ENCODE peak calls at places on chromosomes 7 and 10, in seven cellular contexts. E is GM06990, G is epithelial cell of esophagus, W is SJSA1, I is cardiac muscle cell, N is mucosa of descending colon, T is ovary. V is an unnamed sample.

GRCh38 chr7:16926283-16926682 is 44.5 kb upstream of the AGR3 start:
- DNase-seq in T (no peak), N (no peak), E (no peak), I (peak), W (no peak), G (peak), V (no peak)

GRCh38 chr7:77442631-77443420 is 26.7 kb upstream of the GSAP start:
- DNase-seq in I (no peak), N (no peak), G (peak), W (no peak), E (no peak), T (no peak), V (no peak)

GRCh38 chr7:2553108-2553507 is 2.2 kb downstream of the BRAT1 start:
- DNase-seq in W (no peak), G (no peak), T (no peak), I (no peak), E (no peak), N (no peak), V (no peak)

GRCh38 chr10:69527961-69528360 is 45.3 kb downstream of the NEUROG3 start:
- DNase-seq in W (no peak), T (no peak), I (no peak), N (no peak), G (no peak), E (no peak), V (no peak)

GRCh38 chr7:47303695-47304453 is 278.0 kb downstream of the TNS3 start:
- DNase-seq in E (no peak), W (no peak), T (no peak), I (no peak), N (no peak), G (no peak), V (no peak)

GRCh38 chr7:137932881-137933269 is 69.0 kb downstream of the CREB3L2 start:
- DNase-seq in G (peak), T (no peak), I (no peak), E (no peak), N (no peak), W (no peak), V (no peak)

GRCh38 chr7:46970131-46970430 is 611.8 kb downstream of the TNS3 start:
- DNase-seq in G (no peak), E (no peak), T (no peak), N (no peak), W (no peak), I (no peak), V (no peak)

GRCh38 chr10:78302739-78302988 is 269.0 kb downstream of the RPS24 start:
- DNase-seq in G (no peak), T (no peak), N (no peak), I (no peak), E (no peak), W (no peak), V (no peak)

GRCh38 chr10:28938745-28939144 is 261.4 kb downstream of the BAMBI start:
- DNase-seq in T (no peak), I (no peak), N (no peak), E (no peak), G (no peak), W (no peak), V (no peak)

GRCh38 chr10:28810062-28810870 is 132.9 kb downstream of the BAMBI start:
- DNase-seq in I (peak), G (no peak), N (no peak), E (no peak), W (peak), T (no peak), V (no peak)

GRCh38 chr10:101217450-101218281 is 11.6 kb downstream of the LBX1 start:
- DNase-seq in I (peak), W (no peak), G (peak), N (no peak), T (no peak), E (no peak), V (no peak)

GRCh38 chr10:116521424-116522305 is 24.1 kb upstream of the PNLIP start:
- DNase-seq in G (peak), E (no peak), T (no peak), W (no peak), I (peak), N (no peak), V (no peak)

DNA sequence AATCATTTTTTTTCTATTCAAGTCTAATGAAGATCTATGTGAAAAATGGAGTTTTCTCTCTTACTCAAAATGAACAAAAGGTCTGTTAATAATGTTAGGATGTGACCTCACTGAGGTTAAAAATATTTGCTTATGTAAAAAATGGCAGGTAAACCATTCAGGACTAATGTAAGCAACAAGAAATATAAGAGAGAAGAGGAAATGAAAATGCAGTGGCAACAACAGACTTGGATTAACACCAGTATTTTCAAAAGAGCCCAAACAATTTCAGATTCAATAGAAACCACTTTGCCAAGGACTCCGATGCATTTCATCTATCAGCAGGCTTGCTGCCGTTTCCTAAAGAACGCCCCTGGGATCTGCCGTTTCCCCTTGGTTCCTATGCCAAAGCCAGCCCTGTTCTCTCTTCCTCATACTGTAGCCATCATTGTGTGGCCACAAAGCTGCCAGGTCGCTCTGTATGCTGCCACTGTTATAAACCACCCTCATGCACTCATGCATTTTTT is 66.4 kb downstream of the MTURN start:
- DNase-seq in N (no peak), W (no peak), I (no peak), T (no peak), E (peak), G (no peak), V (no peak)
- H3K4me3 ChIP-seq in N (no peak), W (no peak), I (no peak), T (no peak), E (no peak), G (no peak), V (no peak)

GRCh38 chr10:99232357-99232999 is 3.2 kb downstream of the HPSE2 start:
- DNase-seq in N (peak), G (no peak), E (peak), T (no peak), W (no peak), I (peak), V (no peak)
- H3K4me3 ChIP-seq in N (no peak), G (no peak), E (no peak), T (no peak), W (no peak), I (peak), V (no peak)

DNA sequence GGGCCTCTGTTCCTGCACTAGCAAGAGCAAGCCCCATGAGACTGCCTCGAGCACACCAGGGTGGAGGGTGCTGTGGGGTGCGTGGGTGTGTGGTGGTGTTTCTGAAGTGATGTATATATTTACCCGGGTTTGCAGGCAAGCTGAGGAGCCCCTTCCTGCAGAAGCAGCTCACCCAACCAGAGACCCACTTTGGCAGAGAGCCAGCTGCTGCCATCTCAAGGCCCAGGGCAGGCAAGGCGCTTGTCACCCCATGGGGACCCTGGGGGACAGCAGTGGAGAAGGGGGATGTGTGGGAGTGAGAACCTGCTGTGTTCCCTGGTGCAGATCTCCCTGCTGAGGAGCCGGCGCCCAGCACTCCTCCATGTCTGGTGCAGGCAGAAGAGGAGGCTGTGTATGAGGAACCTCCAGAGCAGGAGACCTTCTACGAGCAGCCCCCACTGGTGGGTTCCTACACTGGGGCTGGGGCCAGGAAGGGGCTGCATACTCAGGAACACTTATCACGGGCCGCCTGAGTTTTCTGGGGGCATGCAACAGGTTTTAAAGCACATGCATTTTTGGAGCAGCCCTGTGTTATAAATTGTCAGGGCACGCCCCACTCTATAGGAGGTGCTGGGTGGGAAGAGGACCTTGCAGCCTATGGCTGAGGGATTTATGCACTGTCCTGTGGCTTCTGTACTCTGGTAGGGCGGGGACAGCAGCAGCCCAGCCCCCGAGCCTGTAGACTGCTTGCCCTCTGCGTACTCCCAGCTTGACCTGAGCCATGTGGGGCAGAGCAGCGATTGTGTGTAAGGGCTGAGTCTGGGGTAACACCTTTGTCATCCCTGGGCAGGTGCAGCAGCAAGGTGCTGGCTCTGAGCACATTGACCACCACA is 5.9 kb downstream of the PGAM2 start:
- DNase-seq in N (peak), E (no peak), G (no peak), I (no peak), W (no peak), T (peak), V (no peak)
- H3K4me3 ChIP-seq in N (no peak), E (no peak), G (no peak), I (no peak), W (no peak), T (no peak), V (no peak)

GRCh38 chr10:114686013-114686412 is 27.9 kb upstream of the ABLIM1 start:
- DNase-seq in W (no peak), G (peak), I (no peak), T (no peak), E (no peak), N (no peak), V (no peak)
- H3K4me3 ChIP-seq in W (no peak), G (no peak), I (no peak), T (no peak), E (no peak), N (no peak), V (no peak)

GRCh38 chr10:42952931-42953683 is 123.8 kb upstream of the RET start:
- DNase-seq in W (peak), G (no peak), N (peak), E (no peak), I (no peak), T (no peak), V (no peak)

GRCh38 chr10:42953684-42954674 is 122.9 kb upstream of the RET start:
- DNase-seq in I (no peak), T (no peak), G (no peak), E (no peak), W (peak), N (peak), V (no peak)

GRCh38 chr10:42952358-42952757 is 124.5 kb upstream of the RET start:
- DNase-seq in W (peak), I (peak), N (peak), G (peak), E (no peak), T (no peak), V (no peak)

GRCh38 chr10:42950606-42951485 is 126.0 kb upstream of the RET start:
- DNase-seq in E (no peak), I (no peak), N (peak), T (no peak), G (no peak), W (peak), V (no peak)

GRCh38 chr10:42951486-42952251 is 125.2 kb upstream of the RET start:
- DNase-seq in E (no peak), N (peak), W (peak), G (no peak), I (peak), T (no peak), V (no peak)
- H3K4me3 ChIP-seq in E (no peak), N (no peak), W (no peak), G (no peak), I (no peak), T (no peak), V (no peak)

V was measured in GM12864.